ENCODE peak calls at places on chromosomes 6 and 20, in ten cellular contexts. Y, S, B, L, V, R, N, K, O and E are unnamed samples.

GRCh38 chr20:19975901-19976300 is 41.3 kb upstream of the NAA20 start:
- DNase-seq in Y (no peak), S (no peak), B (no peak), L (no peak), V (no peak), R (no peak), N (no peak), K (no peak), O (no peak), E (no peak)

GRCh38 chr6:119322715-119323350 is 26.7 kb downstream of the MAN1A1 start:
- DNase-seq in Y (no peak), S (no peak), B (no peak), L (no peak), V (no peak), R (no peak), N (no peak), K (no peak), O (no peak), E (peak; percentile 26)

GRCh38 chr20:41927189-41927588 is 309.0 kb upstream of the CHD6 start:
- DNase-seq in Y (no peak), S (no peak), B (no peak), L (peak; percentile 22), V (no peak), R (no peak), N (no peak), K (no peak), O (no peak), E (no peak)

GRCh38 chr6:104829183-104829958 is 30.3 kb downstream of the HACE1 start:
- DNase-seq in Y (no peak), S (no peak), B (no peak), L (no peak), V (no peak), R (no peak), N (no peak), K (no peak), O (no peak), E (no peak)

GRCh38 chr20:20369353-20370086 is 1.6 kb downstream of the INSM1 start:
- DNase-seq in Y (no peak), S (peak; percentile 82), B (peak; percentile 36), L (no peak), V (no peak), R (no peak), N (no peak), K (no peak), O (no peak), E (no peak)

GRCh38 chr6:27532820-27533538 is 60.1 kb upstream of the ZNF184 start:
- DNase-seq in Y (no peak), S (no peak), B (no peak), L (peak; percentile 76), V (no peak), R (peak; percentile 37), N (no peak), K (no peak), O (no peak), E (no peak)

GRCh38 chr6:1527098-1527497 is 82.6 kb upstream of the FOXC1 start:
- DNase-seq in Y (no peak), S (no peak), B (peak; percentile 24), L (no peak), V (peak; percentile 70), R (no peak), N (peak; percentile 61), K (peak; percentile 68), O (no peak), E (peak; percentile 28)

GRCh38 chr6:35302604-35303218 is 5.1 kb downstream of the DEF6 start:
- DNase-seq in Y (no peak), S (no peak), B (peak; percentile 82), L (peak; percentile 74), V (peak; percentile 50), R (peak; percentile 29), N (no peak), K (no peak), O (no peak), E (peak; percentile 84)

GRCh38 chr6:40882321-40882720 is 156.7 kb downstream of the UNC5CL start:
- DNase-seq in Y (no peak), S (peak; percentile 29), B (no peak), L (no peak), V (no peak), R (no peak), N (no peak), K (no peak), O (no peak), E (no peak)

DNA sequence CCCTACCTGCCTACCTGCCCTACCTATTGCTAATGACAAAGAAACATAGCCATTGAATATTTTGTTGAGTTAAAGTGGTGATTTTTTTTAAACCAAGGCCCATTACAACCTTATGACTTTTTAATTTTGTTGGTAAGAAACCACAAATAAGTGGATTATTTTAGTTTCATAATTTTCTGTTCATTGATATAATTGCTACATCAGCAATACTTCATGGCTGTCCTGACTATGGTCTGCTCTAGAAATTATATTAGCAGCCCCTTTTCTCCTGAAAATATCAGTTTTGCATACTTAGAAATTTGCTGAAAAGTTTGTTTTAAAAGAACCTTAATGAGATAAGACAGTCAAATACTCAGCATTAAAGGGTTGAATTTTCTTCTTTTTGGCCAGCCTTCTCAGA is 106.5 kb downstream of the HIVEP1 start:
- DNase-seq in Y (no peak), S (no peak), B (no peak), L (no peak), V (no peak), R (no peak), N (no peak), K (no peak), O (no peak), E (no peak)
- H3K4me1 ChIP-seq in Y (no peaks in the 10 kb centered on the region), S (no peaks in the 10 kb centered on the region), B (peaks cover 12% of the 10 kb centered on the region), L (no peaks in the 10 kb centered on the region), V (no peaks in the 10 kb centered on the region), R (no peaks in the 10 kb centered on the region), N (no peaks in the 10 kb centered on the region), K (no peaks in the 10 kb centered on the region), O (no peaks in the 10 kb centered on the region), E (peaks cover 25% of the 10 kb centered on the region)

DNA sequence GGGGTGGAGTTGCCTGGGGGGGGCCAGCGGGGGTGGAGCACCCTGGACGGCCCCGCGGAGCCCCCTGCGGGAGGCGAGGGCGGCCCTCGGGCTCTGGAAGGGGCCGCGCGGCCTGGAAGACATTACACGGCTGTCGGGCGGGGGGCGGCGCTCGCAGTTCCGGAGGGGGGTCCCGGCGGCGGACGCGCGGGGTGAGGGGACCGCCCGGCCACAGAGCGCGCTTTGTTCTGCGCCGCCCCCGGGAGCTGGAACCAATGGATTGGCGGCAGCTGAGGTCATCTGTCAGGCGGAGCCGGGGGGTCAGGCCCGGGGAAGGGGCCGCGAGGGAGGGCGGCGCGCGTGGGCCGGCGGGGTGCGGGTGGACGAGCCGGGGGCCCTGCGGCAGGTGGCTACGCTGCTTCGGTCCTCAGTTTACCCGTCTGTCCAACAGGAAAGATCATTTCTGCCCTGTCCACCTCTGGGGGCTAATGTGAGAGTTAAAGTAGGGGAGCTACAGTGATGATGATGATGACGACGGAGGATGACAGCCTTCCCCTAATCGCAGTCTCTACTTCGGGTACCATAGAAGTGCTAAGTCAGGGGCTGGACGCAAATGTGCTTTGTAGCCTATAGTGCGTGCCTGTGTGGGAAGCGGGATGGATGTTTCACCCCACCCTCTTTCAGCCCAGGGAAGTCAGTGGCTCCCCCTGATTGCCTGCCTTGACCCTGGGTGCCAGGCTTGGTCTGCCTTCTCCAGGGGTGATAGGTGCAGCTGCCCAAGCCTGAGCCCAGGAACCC is 10.4 kb downstream of the SRXN1 start:
- DNase-seq in Y (no peak), S (peak; percentile 77), B (no peak), L (no peak), V (peak; percentile 63), R (no peak), N (no peak), K (peak; percentile 48), O (no peak), E (no peak)
- H3K4me3 ChIP-seq in Y (no peak overlapping the region), S (peak overlapping the region; percentile 45), B (peak overlapping the region; percentile 41), L (no peak overlapping the region), V (peak overlapping the region; percentile 61), R (no peak overlapping the region), N (peak overlapping the region; percentile 8), K (peak overlapping the region; percentile 69), O (peak overlapping the region; percentile 31), E (no peak overlapping the region)

GRCh38 chr20:29410805-29411457 is 1846.5 kb upstream of the DEFB115 start:
- DNase-seq in Y (no peak), S (peak; percentile 75), B (no peak), L (no peak), V (no peak), R (no peak), N (no peak), K (no peak), O (no peak), E (no peak)
- H3K9me3 ChIP-seq in Y (no peaks in the 10 kb centered on the region), S (no peaks in the 10 kb centered on the region), B (no peaks in the 10 kb centered on the region), L (no peaks in the 10 kb centered on the region), V (no peaks in the 10 kb centered on the region), R (peaks cover 50% of the 10 kb centered on the region), N (peaks cover 2% of the 10 kb centered on the region), K (no peaks in the 10 kb centered on the region), O (peaks cover 9% of the 10 kb centered on the region), E (no peaks in the 10 kb centered on the region)

DNA sequence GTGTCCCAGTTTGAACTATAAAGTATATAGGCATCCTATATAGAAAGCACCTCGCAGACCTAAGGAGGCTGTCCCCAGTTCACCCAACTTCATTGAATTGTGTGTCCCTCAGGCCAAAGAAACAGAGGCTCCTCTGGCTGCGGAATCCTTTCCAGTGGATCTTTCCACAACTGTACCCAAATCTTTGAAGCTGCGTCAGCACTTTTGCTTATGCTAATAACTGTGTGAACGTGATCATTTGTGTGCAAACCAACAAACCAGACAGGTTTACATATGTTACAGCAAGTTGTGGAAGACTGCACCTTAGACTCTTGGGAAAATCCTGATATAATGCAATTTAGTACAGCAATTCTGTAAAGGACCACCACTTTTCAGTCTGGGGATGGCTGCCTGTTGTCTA is 4.7 kb upstream of the DHX35 start:
- DNase-seq in Y (no peak), S (no peak), B (no peak), L (peak; percentile 18), V (no peak), R (no peak), N (no peak), K (no peak), O (no peak), E (no peak)
- H3K4me1 ChIP-seq in Y (no peaks in the 10 kb centered on the region), S (peaks cover 7% of the 10 kb centered on the region), B (peaks cover 7% of the 10 kb centered on the region), L (peaks cover 8% of the 10 kb centered on the region), V (peaks cover 6% of the 10 kb centered on the region), R (peaks cover 4% of the 10 kb centered on the region), N (peaks cover 3% of the 10 kb centered on the region), K (peaks cover 3% of the 10 kb centered on the region), O (no peaks in the 10 kb centered on the region), E (peaks cover 6% of the 10 kb centered on the region)

DNA sequence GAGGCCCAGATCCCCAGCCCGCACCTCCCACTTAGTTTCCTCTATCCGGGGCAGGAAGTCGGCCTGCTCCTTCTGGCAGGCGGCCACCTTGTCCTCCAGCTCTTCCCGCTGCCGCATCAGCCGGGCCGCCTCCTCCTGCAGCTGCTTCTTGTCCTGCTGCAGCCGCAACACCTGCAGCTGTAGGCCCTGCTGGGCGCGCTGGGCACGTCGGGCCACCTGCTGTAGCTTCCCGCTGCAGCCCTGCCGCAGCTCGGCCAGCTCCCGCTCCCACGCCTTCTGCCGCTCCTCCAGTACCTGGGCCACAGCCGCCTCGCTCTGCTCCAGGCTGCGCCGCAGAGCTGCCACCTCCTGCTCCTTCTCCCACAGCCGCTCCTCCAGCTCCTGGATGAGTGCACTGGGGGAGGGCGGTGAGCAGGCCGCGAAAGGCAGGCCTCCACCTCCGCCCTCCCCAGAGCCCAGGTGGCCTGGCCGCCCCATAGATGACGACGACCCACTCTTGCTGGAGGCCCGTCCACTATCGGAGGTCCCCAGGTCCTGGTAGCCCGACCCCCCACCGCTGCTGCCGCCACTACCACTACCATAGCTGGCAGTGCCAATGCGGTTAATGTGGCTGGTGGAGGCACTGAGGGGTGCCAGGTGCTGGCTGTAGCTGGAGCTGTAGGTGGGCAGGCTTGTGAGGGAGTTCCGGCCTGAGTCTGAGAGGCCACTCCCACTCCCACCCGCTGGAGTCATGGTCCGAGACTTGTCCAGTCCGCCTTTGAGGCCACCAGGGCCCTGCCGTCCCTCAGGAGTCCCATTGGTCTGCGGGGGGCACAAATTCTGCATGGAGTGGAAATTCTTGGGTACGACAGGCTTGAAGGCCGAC is 6.0 kb upstream of the FASTKD5 start:
- DNase-seq in Y (peak; percentile 37), S (peak; percentile 82), B (peak; percentile 59), L (no peak), V (peak; percentile 82), R (no peak), N (no peak), K (peak; percentile 63), O (no peak), E (no peak)
- H3K4me3 ChIP-seq in Y (no peak overlapping the region), S (peak overlapping the region; percentile 4), B (no peak overlapping the region), L (no peak overlapping the region), V (no peak overlapping the region), R (no peak overlapping the region), N (no peak overlapping the region), K (no peak overlapping the region), O (no peak overlapping the region), E (no peak overlapping the region)